ENCODE peak calls at places on chromosomes 11 and 22, in eight cellular contexts. L is psoas muscle, E is fibroblast of the aortic adventitia, D is brain microvascular endothelial cell, V is GM13976, O is OCI-LY7, B is type B pancreatic cell, A is left ventricle myocardium inferior. C is an unnamed sample.
A peak's percentile ranks its signal among the peaks of the same experiment; 100 is the strongest.

GRCh38 chr11:8286886-8287285 is 23.2 kb upstream of the LMO1 start:
- DNase-seq in D (no peak), E (no peak), V (no peak), L (no peak), B (peak; percentile 45), A (no peak), O (no peak), C (no peak)

GRCh38 chr22:19904174-19904856 is 37.3 kb upstream of the COMT start:
- DNase-seq in E (no peak), O (no peak), B (no peak), V (no peak), L (no peak), D (no peak), A (no peak), C (no peak)

GRCh38 chr11:113014262-113014661 is 53.0 kb downstream of the NCAM1 start:
- DNase-seq in A (no peak), D (no peak), O (no peak), V (no peak), L (no peak), E (no peak), B (no peak), C (no peak)

GRCh38 chr22:43862882-43863202 is 529 bp upstream of the SULT4A1 start:
- DNase-seq in O (no peak), E (no peak), L (no peak), D (no peak), V (no peak), B (no peak), A (no peak), C (no peak)

GRCh38 chr11:48114740-48115139 is 101.9 kb upstream of the OR4B1 start:
- DNase-seq in L (no peak), O (peak; percentile 60), V (no peak), D (no peak), B (no peak), E (no peak), A (no peak), C (no peak)

GRCh38 chr11:2419638-2420501 is 19.3 kb downstream of the TSSC4 start:
- DNase-seq in V (peak; percentile 89), O (peak; percentile 79), D (peak; percentile 48), E (peak; percentile 82), B (no peak), L (peak; percentile 74), A (peak; percentile 77), C (peak; percentile 31)

GRCh38 chr22:44192098-44192810 is 11.5 kb downstream of the PARVG start:
- DNase-seq in A (no peak), E (no peak), V (peak; percentile 66), D (peak; percentile 2), B (no peak), L (no peak), O (peak; percentile 41), C (no peak)

GRCh38 chr22:21898354-21898896 is 31.0 kb upstream of the MAPK1 start:
- DNase-seq in D (no peak), E (no peak), B (no peak), L (no peak), A (no peak), O (no peak), V (no peak), C (no peak)

GRCh38 chr11:44627911-44628729 is 62.7 kb downstream of the CD82 start:
- DNase-seq in A (peak; percentile 82), O (no peak), V (peak; percentile 73), E (peak; percentile 34), D (no peak), B (peak; percentile 66), L (peak; percentile 75), C (no peak)

GRCh38 chr11:45725776-45726606 is 60.6 kb upstream of the CHST1 start:
- DNase-seq in D (no peak), V (no peak), A (no peak), L (no peak), E (no peak), O (no peak), B (no peak), C (no peak)

GRCh38 chr22:36319595-36320497 is 66.9 kb downstream of the APOL1 start:
- DNase-seq in L (no peak), D (no peak), E (no peak), B (no peak), O (no peak), A (no peak), V (no peak), C (no peak)

GRCh38 chr22:30304495-30305244 is 15.4 kb upstream of the CASTOR1 start:
- DNase-seq in E (peak; percentile 72), D (no peak), L (no peak), V (peak; percentile 20), A (no peak), B (no peak), O (peak; percentile 88), C (no peak)

GRCh38 chr11:45168366-45169130 is 22.1 kb downstream of the PRDM11 start:
- DNase-seq in E (no peak), L (no peak), O (no peak), A (no peak), D (no peak), V (no peak), B (no peak), C (no peak)

GRCh38 chr11:7437706-7438105 is 47.6 kb upstream of the OLFML1 start:
- DNase-seq in E (no peak), O (no peak), D (no peak), B (no peak), L (no peak), A (no peak), V (no peak), C (peak; percentile 61)

GRCh38 chr11:128125723-128126122 is 461.6 kb downstream of the ETS1 start:
- DNase-seq in L (no peak), D (no peak), A (no peak), V (no peak), O (no peak), B (no peak), E (no peak), C (no peak)

GRCh38 chr11:33692013-33692504 is 8.6 kb downstream of the C11orf91 start:
- DNase-seq in D (peak; percentile 97), A (peak; percentile 47), V (no peak), O (no peak), E (peak; percentile 98), L (peak; percentile 68), B (no peak), C (peak; percentile 87)

DNA sequence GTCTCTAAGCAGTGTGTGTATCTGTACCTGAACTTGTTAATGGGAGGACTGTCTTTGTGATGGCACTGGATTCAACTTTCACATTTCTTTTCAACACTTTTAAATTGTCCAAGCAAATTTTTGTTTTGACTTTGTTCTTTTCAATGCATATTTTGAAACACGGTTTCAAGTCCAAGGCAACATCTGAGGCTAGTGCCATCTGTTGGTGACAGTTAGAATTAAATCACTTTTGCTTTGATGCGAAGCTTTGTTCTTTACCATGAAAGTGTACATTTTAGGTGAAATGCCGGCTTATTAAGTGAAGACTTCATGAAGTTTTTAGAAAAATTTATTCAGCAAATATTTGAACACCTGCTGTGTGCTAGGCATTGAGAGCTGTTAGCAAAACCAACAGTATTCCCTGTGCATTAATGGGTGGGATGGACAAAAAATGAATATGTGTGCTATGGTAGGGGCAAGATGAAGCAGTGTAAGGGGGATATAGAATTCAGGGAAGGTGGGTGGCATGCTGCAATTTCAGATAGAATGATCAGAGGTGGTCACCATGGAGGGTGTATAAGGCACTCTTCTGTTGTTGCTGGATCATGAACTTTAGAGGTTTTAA is 70.2 kb downstream of the DDX10 start:
- DNase-seq in V (no peak), D (peak; percentile 28), B (no peak), O (peak; percentile 53), A (no peak), E (no peak), L (no peak), C (no peak)
- TF ChIP-seq CTCF in V (peak; percentile 39), D (peak; percentile 59), B (peak; percentile 75), O (peak; percentile 88), A (peak; percentile 56), E (peak; percentile 32), L (peak; percentile 23), C (peak; percentile 25)

GRCh38 chr11:21707116-21707769 is 485.6 kb upstream of the ANO5 start:
- DNase-seq in V (no peak), L (no peak), B (no peak), D (no peak), E (no peak), A (no peak), O (no peak), C (no peak)

GRCh38 chr11:21704539-21704938 is 488.3 kb upstream of the ANO5 start:
- DNase-seq in A (no peak), E (no peak), L (no peak), D (no peak), V (no peak), B (no peak), O (no peak), C (no peak)
- TF ChIP-seq CTCF in A (no peak), E (no peak), L (no peak), D (no peak), V (no peak), B (no peak), O (no peak), C (no peak)

DNA sequence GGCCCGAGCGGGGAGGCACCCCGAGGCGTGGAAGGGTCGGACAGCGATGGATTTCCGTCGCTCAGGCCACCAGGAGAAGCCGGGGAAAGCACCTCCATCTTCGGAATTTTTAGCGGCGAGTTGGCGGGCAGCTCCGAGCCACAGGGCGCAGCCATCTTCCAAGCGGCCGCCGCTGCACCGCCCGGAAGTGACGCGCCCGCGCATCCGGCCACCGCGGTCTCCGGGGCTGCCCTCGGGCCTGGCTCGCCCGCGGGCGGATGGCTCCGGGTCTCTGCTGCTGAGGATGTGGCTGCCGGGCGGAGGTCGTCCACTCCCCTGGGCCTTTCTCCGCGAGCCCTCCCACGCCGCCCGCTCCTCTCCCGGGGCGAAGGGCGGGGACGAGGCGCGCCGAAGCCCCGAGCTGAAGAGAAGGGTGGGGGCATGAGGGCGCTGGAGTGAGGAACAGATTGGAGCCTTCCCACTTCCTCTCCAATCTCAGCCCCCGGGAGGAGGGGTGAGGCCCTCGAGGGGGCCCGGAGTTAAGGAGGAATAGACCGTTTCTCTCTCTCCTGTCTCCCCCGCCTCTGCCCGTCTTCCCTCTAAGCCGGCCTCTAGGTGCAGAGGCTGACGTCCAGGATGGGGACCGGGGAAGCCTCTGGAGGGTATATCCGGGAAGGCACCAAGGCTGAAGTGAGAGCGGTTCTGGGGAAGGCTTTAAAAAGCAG is at the start of gene MSANTD2:
- DNase-seq in V (peak; percentile 91), L (peak; percentile 82), E (peak; percentile 80), O (peak; percentile 81), B (peak; percentile 92), A (peak; percentile 86), D (peak; percentile 59), C (no peak)
- TF ChIP-seq CTCF in V (no peak), L (no peak), E (no peak), O (peak; percentile 17), B (no peak), A (no peak), D (peak; percentile 18), C (no peak)

GRCh38 chr11:119909495-119909894 is 180.5 kb upstream of the NECTIN1 start:
- DNase-seq in E (no peak), O (no peak), L (no peak), B (no peak), V (no peak), D (no peak), A (no peak), C (no peak)

GRCh38 chr11:119906376-119906775 is 177.4 kb upstream of the NECTIN1 start:
- DNase-seq in B (no peak), V (no peak), L (no peak), A (no peak), D (no peak), O (no peak), E (no peak), C (no peak)

GRCh38 chr11:119907122-119907933 is 178.3 kb upstream of the NECTIN1 start:
- DNase-seq in V (no peak), L (no peak), O (no peak), A (no peak), D (no peak), E (no peak), B (no peak), C (no peak)

GRCh38 chr11:119909077-119909476 is 180.1 kb upstream of the NECTIN1 start:
- DNase-seq in D (no peak), V (no peak), L (no peak), B (no peak), E (no peak), A (no peak), O (no peak), C (no peak)

GRCh38 chr11:119907934-119908760 is 179.1 kb upstream of the NECTIN1 start:
- DNase-seq in L (no peak), O (no peak), A (no peak), B (no peak), D (no peak), E (no peak), V (no peak), C (no peak)
- TF ChIP-seq CTCF in L (no peak), O (no peak), A (no peak), B (no peak), D (no peak), E (no peak), V (no peak), C (no peak)